ENCODE peak calls at places on chromosomes 6 and 20, in seven cellular contexts. T is pancreas; K is CD8-positive, alpha-beta T cell; J is adipocyte; W is GM23338; H is DMS 273 treated with DMSO at 0.1 percent for 48 hours; I is left cardiac atrium. N is an unnamed sample.

GRCh38 chr6:14732845-14733757 is 512.8 kb upstream of the JARID2 start:
- DNase-seq in H (no peak), K (no peak), J (peak; percentile 29), T (no peak), I (no peak), W (no peak), N (no peak)

GRCh38 chr6:46134216-46134615 is 4.4 kb downstream of the ENPP4 start:
- DNase-seq in W (no peak), K (no peak), H (no peak), J (no peak), I (no peak), T (no peak), N (no peak)

GRCh38 chr20:5786930-5787826 is 37.0 kb downstream of the SHLD1 start:
- DNase-seq in J (peak; percentile 67), K (no peak), I (no peak), H (no peak), T (no peak), W (peak; percentile 20), N (peak; percentile 26)

GRCh38 chr20:32975698-32976674 is 28.2 kb downstream of the SUN5 start:
- DNase-seq in J (no peak), I (peak; percentile 39), W (no peak), K (peak; percentile 46), H (no peak), T (no peak), N (no peak)

GRCh38 chr6:69846770-69847506 is 19.4 kb upstream of the COL19A1 start:
- DNase-seq in W (no peak), H (no peak), I (no peak), T (no peak), J (peak; percentile 62), K (no peak), N (no peak)

GRCh38 chr20:61967300-61967699 is 98.4 kb downstream of the TAF4 start:
- DNase-seq in I (no peak), W (no peak), H (no peak), J (no peak), T (no peak), K (peak; percentile 7), N (no peak)

GRCh38 chr6:31949926-31950548 is 4.1 kb downstream of the CFB start:
- DNase-seq in W (no peak), J (no peak), I (no peak), H (no peak), T (no peak), K (no peak), N (no peak)

GRCh38 chr6:134217110-134217509 is 100.8 kb downstream of the SGK1 start:
- DNase-seq in I (no peak), K (no peak), H (no peak), W (no peak), J (no peak), T (no peak), N (no peak)

GRCh38 chr20:59152559-59153354 is 10.9 kb upstream of the ZNF831 start:
- DNase-seq in W (no peak), K (peak; percentile 47), T (no peak), H (no peak), J (no peak), I (no peak), N (no peak)

GRCh38 chr6:2450546-2450945 is 205.1 kb upstream of the GMDS start:
- DNase-seq in I (peak; percentile 76), H (peak; percentile 45), T (no peak), W (no peak), K (no peak), J (no peak), N (peak; percentile 67)

GRCh38 chr20:34621383-34622367 is 55.2 kb downstream of the PIGU start:
- DNase-seq in K (no peak), W (no peak), J (peak; percentile 59), I (no peak), T (no peak), H (no peak), N (peak; percentile 54)

GRCh38 chr20:7627734-7628663 is 312.3 kb downstream of the HAO1 start:
- DNase-seq in K (no peak), W (no peak), T (no peak), H (no peak), J (peak; percentile 26), I (no peak), N (no peak)

GRCh38 chr6:83096791-83097190 is 29.3 kb downstream of the DOP1A start:
- DNase-seq in J (peak; percentile 29), I (no peak), K (no peak), T (no peak), H (no peak), W (no peak), N (no peak)

GRCh38 chr20:38196592-38196991 is 31.5 kb upstream of the TGM2 start:
- DNase-seq in H (no peak), K (no peak), T (no peak), J (peak; percentile 91), W (no peak), I (peak; percentile 90), N (peak; percentile 49)

GRCh38 chr6:165834613-165835259 is 171.7 kb upstream of the PDE10A start:
- DNase-seq in T (peak; percentile 89), I (peak; percentile 55), H (no peak), J (no peak), K (no peak), W (no peak), N (peak; percentile 94)

GRCh38 chr6:22929228-22929627 is 359.9 kb downstream of the HDGFL1 start:
- DNase-seq in W (no peak), H (no peak), T (no peak), J (no peak), I (no peak), K (no peak), N (no peak)

N was measured in mucosa of gallbladder.